ENCODE peak calls at places on chromosomes 5 and 9, in four cellular contexts. N is neuronal stem cell, C is SK-N-SH, S is GM23248. T is an unnamed sample.
A peak's percentile ranks its signal among the peaks of the same experiment; 100 is the strongest.

GRCh38 chr9:6076856-6077255 is 61.4 kb upstream of the RANBP6 start:
- DNase-seq in N (no peak), C (no peak), S (peak; percentile 82), T (peak; percentile 32)

GRCh38 chr5:152116926-152117325 is 192.3 kb upstream of the GLRA1 start:
- DNase-seq in N (no peak), C (no peak), S (no peak), T (no peak)

GRCh38 chr5:167953151-167953788 is 338.2 kb upstream of the WWC1 start:
- DNase-seq in N (peak; percentile 12), C (peak; percentile 17), S (no peak), T (no peak)

GRCh38 chr5:166722939-166723338 is 1568.5 kb upstream of the WWC1 start:
- DNase-seq in N (no peak), C (no peak), S (peak; percentile 2), T (no peak)

GRCh38 chr5:8906303-8906967 is 639.4 kb downstream of the SEMA5A start:
- DNase-seq in N (no peak), C (no peak), S (peak; percentile 68), T (peak; percentile 64)

GRCh38 chr9:121718063-121718462 is 66.6 kb downstream of the DAB2IP start:
- DNase-seq in N (peak; percentile 48), C (peak; percentile 81), S (peak; percentile 86), T (peak; percentile 95)

GRCh38 chr5:89929834-89930233 is 479.7 kb downstream of the CETN3 start:
- DNase-seq in N (no peak), C (no peak), S (peak; percentile 32), T (no peak)

GRCh38 chr5:174755103-174755502 is 30.7 kb downstream of the MSX2 start:
- DNase-seq in N (no peak), C (no peak), S (peak; percentile 51), T (no peak)

GRCh38 chr9:1049641-1050040 is 516 bp upstream of the DMRT2 start:
- DNase-seq in N (no peak), C (no peak), S (no peak), T (peak; percentile 51)

GRCh38 chr5:37717613-37718431 is 122.0 kb downstream of the GDNF start:
- DNase-seq in N (no peak), C (peak; percentile 26), S (peak; percentile 53), T (peak; percentile 36)

GRCh38 chr5:109884676-109885075 is 194.9 kb downstream of the MAN2A1 start:
- DNase-seq in N (no peak), C (no peak), S (no peak), T (no peak)

GRCh38 chr9:73357607-73358006 is 205.9 kb downstream of the ANXA1 start:
- DNase-seq in N (no peak), C (no peak), S (no peak), T (no peak)

DNA sequence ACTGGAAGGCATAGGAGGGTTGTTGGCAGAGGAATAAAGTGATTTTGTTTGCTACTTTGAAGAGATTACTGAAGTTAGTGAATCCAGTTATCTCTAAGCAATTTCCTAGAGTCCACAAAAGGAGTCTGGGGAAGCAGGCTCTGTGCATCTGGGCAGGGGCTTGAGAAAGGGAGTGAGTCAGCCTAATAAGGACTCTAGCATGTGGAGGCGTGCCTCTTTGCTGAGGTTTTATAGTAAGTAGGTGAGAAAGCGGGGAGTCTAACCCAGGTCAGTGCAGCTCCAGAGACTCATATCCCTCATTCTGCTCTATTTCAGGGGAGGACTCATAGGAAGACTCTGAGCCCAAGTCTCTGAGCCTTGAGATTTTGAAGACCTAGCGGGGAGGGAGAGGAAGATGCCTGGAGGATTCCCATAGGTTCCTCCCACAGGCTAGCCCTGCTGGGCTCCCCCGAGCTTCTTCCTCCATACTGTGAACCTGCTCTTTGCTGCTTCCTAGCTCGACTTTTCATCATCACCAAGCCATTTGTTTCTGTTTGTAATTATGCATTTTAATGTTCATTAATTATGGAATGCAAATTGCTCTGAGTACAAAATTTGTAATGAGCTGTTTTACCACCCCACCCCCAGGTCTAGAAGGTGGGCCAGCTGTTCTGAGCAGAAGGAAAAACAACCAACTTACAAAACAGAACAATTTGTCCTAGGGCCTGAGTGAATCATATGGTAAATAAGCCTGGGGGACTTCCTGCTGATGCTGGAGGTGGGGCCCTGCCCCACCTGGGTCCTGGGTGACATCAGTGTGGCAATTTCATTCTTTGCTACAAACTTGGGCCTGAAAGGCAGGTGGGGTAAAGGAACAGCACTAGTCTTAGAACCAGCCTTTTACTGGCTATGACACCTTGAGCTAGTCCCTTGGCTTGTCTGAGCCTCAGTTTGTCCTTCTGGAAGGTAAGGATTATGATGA is 150.2 kb downstream of the TRIM32 start:
- DNase-seq in N (no peak), C (no peak), S (no peak), T (no peak)
- H3K4me3 ChIP-seq in N (no peak overlapping the region), C (no peak overlapping the region), S (no peak overlapping the region), T (no peak overlapping the region)

GRCh38 chr9:132808645-132809044 is 69.4 kb downstream of the AK8 start:
- DNase-seq in N (no peak), C (no peak), S (no peak), T (no peak)
- H2AFZ ChIP-seq in N (no peak overlapping the region), C (no peak overlapping the region), S (no peak overlapping the region), T (no peak overlapping the region)

DNA sequence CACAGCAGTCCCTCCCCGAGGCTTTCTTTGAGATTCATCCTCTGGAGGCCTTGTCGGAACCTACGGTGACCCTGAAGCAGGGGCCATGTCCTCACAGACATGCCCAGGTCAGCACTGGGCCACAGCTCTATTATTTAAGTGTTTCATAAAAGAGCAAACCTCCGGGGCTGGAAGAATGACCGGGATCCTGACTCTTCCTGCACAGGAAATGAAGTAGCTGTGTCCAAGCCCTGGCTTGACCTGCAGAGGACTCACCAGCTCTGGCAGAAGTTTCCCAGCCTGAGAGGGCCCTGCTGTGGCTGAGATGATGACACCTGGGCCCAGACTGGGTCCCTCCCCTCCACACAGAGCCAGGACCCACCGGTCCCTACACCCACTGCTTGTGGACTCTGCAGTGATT is 72.3 kb downstream of the PCDH1 start:
- DNase-seq in N (no peak), C (no peak), S (peak; percentile 31), T (peak; percentile 80)
- H3K4me2 ChIP-seq in N (no peak overlapping the region), C (no peak overlapping the region), S (no peak overlapping the region), T (no peak overlapping the region)

GRCh38 chr9:113566712-113567071 is 103.2 kb downstream of the RGS3 start:
- DNase-seq in N (no peak), C (peak; percentile 52), S (peak; percentile 48), T (no peak)
- H3K4me3 ChIP-seq in N (no peak overlapping the region), C (no peak overlapping the region), S (peak overlapping the region; percentile 87), T (no peak overlapping the region)

GRCh38 chr5:5605170-5605764 is 182.8 kb downstream of the ICE1 start:
- DNase-seq in N (no peak), C (no peak), S (no peak), T (no peak)
- H2AFZ ChIP-seq in N (no peak overlapping the region), C (no peak overlapping the region), S (no peak overlapping the region), T (no peak overlapping the region)

DNA sequence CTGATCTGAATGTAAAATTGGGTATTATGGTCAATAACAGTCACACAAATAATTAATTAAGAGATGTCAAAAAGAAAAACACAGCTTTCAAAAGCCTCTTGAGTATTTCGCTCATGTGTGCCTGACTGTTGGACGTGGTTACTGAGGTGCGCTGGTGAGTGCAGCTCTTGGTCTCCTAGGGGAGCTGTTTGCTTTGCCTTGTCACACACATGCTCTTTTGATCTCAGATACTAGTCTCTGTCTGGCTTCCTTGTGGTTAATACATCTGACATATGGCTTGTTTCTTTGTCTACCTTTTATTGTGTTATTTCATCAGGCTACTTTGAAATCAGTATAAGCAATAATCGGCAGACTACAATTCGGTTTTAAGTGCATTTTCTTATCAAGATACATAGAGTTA is 51.5 kb downstream of the PCSK1 start:
- DNase-seq in N (no peak), C (peak; percentile 15), S (no peak), T (no peak)
- H3K4me2 ChIP-seq in N (no peak overlapping the region), C (no peak overlapping the region), S (no peak overlapping the region), T (no peak overlapping the region)

DNA sequence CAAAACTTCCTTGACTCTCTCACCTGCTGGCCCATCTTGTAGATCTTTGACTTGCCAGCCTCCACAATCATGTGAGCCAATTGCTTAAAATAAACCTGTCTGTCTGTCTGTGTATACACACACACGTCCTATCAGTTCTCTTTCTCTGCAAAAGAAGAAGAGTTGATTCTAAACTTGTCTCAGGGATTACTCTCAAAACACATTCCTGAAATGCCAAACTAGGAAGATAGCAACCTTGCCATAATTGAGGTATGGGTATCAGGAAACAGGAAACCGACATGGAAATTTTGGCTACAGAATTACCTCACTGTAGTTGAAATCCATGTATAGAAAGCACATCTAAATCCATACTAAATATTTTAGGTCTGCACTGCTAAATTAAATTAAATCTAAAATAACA is 483.4 kb downstream of the PLK2 start:
- DNase-seq in N (no peak), C (no peak), S (no peak), T (no peak)
- H3K4me3 ChIP-seq in N (no peak overlapping the region), C (no peak overlapping the region), S (no peak overlapping the region), T (no peak overlapping the region)